ENCODE peak calls at places on chromosomes 6 and 20, in five cellular contexts. E is GM18507; O is activated naive CD4-positive, alpha-beta T cell treated with Interleukin-2 at 50 U/mL for 16 hours; C is NCI-H2081; M is CD8-positive, alpha-beta memory T cell. D is an unnamed sample.

GRCh38 chr20:51540585-51540984 is 1.9 kb downstream of the NFATC2 start:
- DNase-seq in E (no peak), O (no peak), C (peak), M (no peak), D (no peak)

GRCh38 chr20:9626357-9626756 is 112.0 kb downstream of the LAMP5 start:
- DNase-seq in E (no peak), O (no peak), C (peak), M (no peak), D (no peak)

GRCh38 chr6:170173416-170173990 is 117.4 kb downstream of the DLL1 start:
- DNase-seq in E (no peak), O (no peak), C (no peak), M (no peak), D (no peak)

GRCh38 chr20:50277064-50277415 is 86.4 kb downstream of the CEBPB start:
- DNase-seq in E (no peak), O (no peak), C (no peak), M (no peak), D (no peak)

GRCh38 chr20:41650221-41650948 is 32.2 kb upstream of the CHD6 start:
- DNase-seq in E (no peak), O (no peak), C (peak), M (no peak), D (no peak)

GRCh38 chr20:51529758-51530157 is 12.8 kb downstream of the NFATC2 start:
- DNase-seq in E (no peak), O (peak), C (no peak), M (no peak), D (no peak)

GRCh38 chr6:81814365-81815109 is 62.1 kb upstream of the TENT5A start:
- DNase-seq in E (no peak), O (no peak), C (no peak), M (no peak), D (no peak)

GRCh38 chr6:33183071-33183683 is 9.1 kb downstream of the COL11A2 start:
- DNase-seq in E (no peak), O (no peak), C (no peak), M (peak), D (no peak)

GRCh38 chr20:53445276-53445675 is 148.4 kb downstream of the ZNF217 start:
- DNase-seq in E (no peak), O (no peak), C (no peak), M (no peak), D (no peak)

GRCh38 chr6:22149501-22150490 is 147.0 kb downstream of the PRL start:
- DNase-seq in E (no peak), O (no peak), C (peak), M (no peak), D (no peak)

GRCh38 chr20:4592316-4593148 is 129.2 kb upstream of the PRND start:
- DNase-seq in E (peak), O (peak), C (peak), M (peak), D (peak)

GRCh38 chr6:106556368-106556960 is 72.8 kb downstream of the RTN4IP1 start:
- DNase-seq in E (no peak), O (no peak), C (peak), M (peak), D (peak)

GRCh38 chr6:135496805-135497411 is 632 bp downstream of the AHI1 start:
- DNase-seq in E (no peak), O (no peak), C (no peak), M (no peak), D (no peak)

GRCh38 chr20:44067650-44068081 is 119.3 kb downstream of the JPH2 start:
- DNase-seq in E (no peak), O (no peak), C (no peak), M (no peak), D (no peak)

GRCh38 chr6:68458447-68458846 is 176.6 kb upstream of the ADGRB3 start:
- DNase-seq in E (no peak), O (no peak), C (no peak), M (no peak), D (no peak)

GRCh38 chr20:47676912-47677311 is 108.4 kb downstream of the SULF2 start:
- DNase-seq in E (no peak), O (no peak), C (no peak), M (no peak), D (no peak)

GRCh38 chr6:169979873-169980440 is 228.5 kb downstream of the ERMARD start:
- DNase-seq in E (no peak), O (no peak), C (no peak), M (no peak), D (no peak)

GRCh38 chr6:151286192-151286591 is 46.4 kb downstream of the AKAP12 start:
- DNase-seq in E (no peak), O (no peak), C (no peak), M (no peak), D (no peak)

GRCh38 chr6:149855040-149855654 is 9.0 kb downstream of the LRP11 start:
- DNase-seq in E (no peak), O (no peak), C (no peak), M (no peak), D (no peak)

GRCh38 chr6:68635706-68636513 is 828 bp downstream of the ADGRB3 start:
- DNase-seq in E (no peak), O (no peak), C (peak), M (no peak), D (no peak)

GRCh38 chr6:168415149-168415992 is 25.6 kb upstream of the SMOC2 start:
- DNase-seq in E (no peak), O (no peak), C (no peak), M (no peak), D (no peak)

GRCh38 chr6:106804238-106805016 is 170.1 kb downstream of the CD24 start:
- DNase-seq in E (no peak), O (no peak), C (no peak), M (no peak), D (no peak)

GRCh38 chr6:119566546-119567263 is 217.1 kb upstream of the MAN1A1 start:
- DNase-seq in E (no peak), O (no peak), C (no peak), M (no peak), D (no peak)

GRCh38 chr20:16005612-16006493 is 567.4 kb downstream of the KIF16B start:
- DNase-seq in E (no peak), O (no peak), C (no peak), M (no peak), D (no peak)

GRCh38 chr20:35776513-35777101 is 4.8 kb downstream of the PHF20 start:
- DNase-seq in E (no peak), O (no peak), C (peak), M (no peak), D (no peak)

GRCh38 chr20:17024513-17025105 is 202.2 kb upstream of the PCSK2 start:
- DNase-seq in E (no peak), O (no peak), C (no peak), M (no peak), D (no peak)

GRCh38 chr20:1764136-1765033 is 106.8 kb upstream of the SIRPG start:
- DNase-seq in E (peak), O (peak), C (peak), M (peak), D (peak)

GRCh38 chr6:105608711-105609374 is 206.0 kb upstream of the PREP start:
- DNase-seq in E (no peak), O (no peak), C (no peak), M (no peak), D (no peak)

GRCh38 chr20:12605751-12606150 is 403.0 kb upstream of the SPTLC3 start:
- DNase-seq in E (no peak), O (no peak), C (no peak), M (no peak), D (no peak)

GRCh38 chr6:150517175-150517574 is 82.5 kb upstream of the PLEKHG1 start:
- DNase-seq in E (no peak), O (no peak), C (no peak), M (no peak), D (no peak)

GRCh38 chr20:34643919-34644318 is 33.0 kb downstream of the PIGU start:
- DNase-seq in E (no peak), O (no peak), C (no peak), M (no peak), D (no peak)

GRCh38 chr6:328184-328670 is 35.9 kb downstream of the DUSP22 start:
- DNase-seq in E (no peak), O (peak), C (no peak), M (no peak), D (no peak)